ENCODE peak calls at places on chromosomes 6 and 20, in nine cellular contexts. One of them, this sample, is unnamed.

GRCh38 chr20:13858496-13859270 is 73.9 kb downstream of the NDUFAF5 start:
- DNase-seq in GM12865: no peak
- DNase-seq in uterus: no peak
- DNase-seq in Calu3: no peak
- DNase-seq in omental fat pad: no peak
- DNase-seq in heart right ventricle: no peak
- DNase-seq in body of pancreas: no peak
- DNase-seq in esophagus squamous epithelium: no peak
- DNase-seq in nephron progenitor cell: no peak
- DNase-seq in this sample: no peak

GRCh38 chr6:168155821-168156741 is 77.1 kb upstream of the FRMD1 start:
- DNase-seq in GM12865: no peak
- DNase-seq in uterus: no peak
- DNase-seq in Calu3: no peak
- DNase-seq in omental fat pad: no peak
- DNase-seq in heart right ventricle: no peak
- DNase-seq in body of pancreas: no peak
- DNase-seq in esophagus squamous epithelium: no peak
- DNase-seq in nephron progenitor cell: no peak
- DNase-seq in this sample: no peak

GRCh38 chr6:21003780-21004541 is 469.7 kb downstream of the CDKAL1 start:
- DNase-seq in GM12865: peak
- DNase-seq in uterus: no peak
- DNase-seq in Calu3: peak
- DNase-seq in omental fat pad: no peak
- DNase-seq in heart right ventricle: no peak
- DNase-seq in body of pancreas: peak
- DNase-seq in esophagus squamous epithelium: no peak
- DNase-seq in nephron progenitor cell: no peak
- DNase-seq in this sample: peak

GRCh38 chr6:108353853-108354252 is 59.0 kb downstream of the AFG1L start:
- DNase-seq in GM12865: no peak
- DNase-seq in uterus: no peak
- DNase-seq in Calu3: no peak
- DNase-seq in omental fat pad: no peak
- DNase-seq in heart right ventricle: no peak
- DNase-seq in body of pancreas: no peak
- DNase-seq in esophagus squamous epithelium: no peak
- DNase-seq in nephron progenitor cell: no peak
- DNase-seq in this sample: no peak

GRCh38 chr20:45049904-45050471 is 50.9 kb downstream of the KCNS1 start:
- DNase-seq in GM12865: peak
- DNase-seq in uterus: no peak
- DNase-seq in Calu3: no peak
- DNase-seq in omental fat pad: no peak
- DNase-seq in heart right ventricle: no peak
- DNase-seq in body of pancreas: no peak
- DNase-seq in esophagus squamous epithelium: no peak
- DNase-seq in nephron progenitor cell: no peak
- DNase-seq in this sample: no peak

GRCh38 chr20:23606652-23607049 is 934 bp upstream of the CST9 start:
- DNase-seq in GM12865: peak
- DNase-seq in uterus: peak
- DNase-seq in Calu3: peak
- DNase-seq in omental fat pad: peak
- DNase-seq in heart right ventricle: peak
- DNase-seq in body of pancreas: peak
- DNase-seq in esophagus squamous epithelium: no peak
- DNase-seq in nephron progenitor cell: peak
- DNase-seq in this sample: peak

GRCh38 chr20:63706852-63707557 is 771 bp downstream of the ARFRP1 start:
- DNase-seq in GM12865: peak
- DNase-seq in uterus: peak
- DNase-seq in Calu3: peak
- DNase-seq in omental fat pad: no peak
- DNase-seq in heart right ventricle: peak
- DNase-seq in body of pancreas: peak
- DNase-seq in esophagus squamous epithelium: no peak
- DNase-seq in nephron progenitor cell: peak
- DNase-seq in this sample: peak

GRCh38 chr20:35013421-35014411 is 58.0 kb downstream of the MYH7B start:
- DNase-seq in GM12865: no peak
- DNase-seq in uterus: no peak
- DNase-seq in Calu3: no peak
- DNase-seq in omental fat pad: no peak
- DNase-seq in heart right ventricle: no peak
- DNase-seq in body of pancreas: no peak
- DNase-seq in esophagus squamous epithelium: no peak
- DNase-seq in nephron progenitor cell: no peak
- DNase-seq in this sample: no peak

GRCh38 chr6:111087106-111087835 is at the start of gene SLC16A10:
- DNase-seq in GM12865: peak
- DNase-seq in uterus: peak
- DNase-seq in Calu3: peak
- DNase-seq in omental fat pad: peak
- DNase-seq in heart right ventricle: peak
- DNase-seq in body of pancreas: peak
- DNase-seq in esophagus squamous epithelium: no peak
- DNase-seq in nephron progenitor cell: peak
- DNase-seq in this sample: peak

GRCh38 chr6:129500958-129501381 is 209.0 kb downstream of the ARHGAP18 start:
- DNase-seq in GM12865: no peak
- DNase-seq in uterus: no peak
- DNase-seq in Calu3: no peak
- DNase-seq in omental fat pad: no peak
- DNase-seq in heart right ventricle: no peak
- DNase-seq in body of pancreas: no peak
- DNase-seq in esophagus squamous epithelium: no peak
- DNase-seq in nephron progenitor cell: no peak
- DNase-seq in this sample: no peak

GRCh38 chr6:10237284-10238043 is 177.4 kb downstream of the TFAP2A start:
- DNase-seq in GM12865: no peak
- DNase-seq in uterus: no peak
- DNase-seq in Calu3: peak
- DNase-seq in omental fat pad: no peak
- DNase-seq in heart right ventricle: no peak
- DNase-seq in body of pancreas: no peak
- DNase-seq in esophagus squamous epithelium: no peak
- DNase-seq in nephron progenitor cell: no peak
- DNase-seq in this sample: no peak

GRCh38 chr6:106411643-106412200 is 51.2 kb downstream of the CRYBG1 start:
- DNase-seq in GM12865: peak
- DNase-seq in uterus: no peak
- DNase-seq in Calu3: peak
- DNase-seq in omental fat pad: no peak
- DNase-seq in heart right ventricle: no peak
- DNase-seq in body of pancreas: peak
- DNase-seq in esophagus squamous epithelium: no peak
- DNase-seq in nephron progenitor cell: no peak
- DNase-seq in this sample: no peak

GRCh38 chr6:82365011-82365751 is 1.6 kb downstream of the TPBG start:
- DNase-seq in GM12865: peak
- DNase-seq in uterus: peak
- DNase-seq in Calu3: peak
- DNase-seq in omental fat pad: no peak
- DNase-seq in heart right ventricle: peak
- DNase-seq in body of pancreas: peak
- DNase-seq in esophagus squamous epithelium: no peak
- DNase-seq in nephron progenitor cell: peak
- DNase-seq in this sample: peak

GRCh38 chr20:15902493-15902892 is 670.8 kb downstream of the KIF16B start:
- DNase-seq in GM12865: peak
- DNase-seq in uterus: no peak
- DNase-seq in Calu3: peak
- DNase-seq in omental fat pad: no peak
- DNase-seq in heart right ventricle: no peak
- DNase-seq in body of pancreas: no peak
- DNase-seq in esophagus squamous epithelium: no peak
- DNase-seq in nephron progenitor cell: peak
- DNase-seq in this sample: no peak

GRCh38 chr6:127013865-127014264 is 104.6 kb upstream of the RSPO3 start:
- DNase-seq in GM12865: no peak
- DNase-seq in uterus: no peak
- DNase-seq in Calu3: no peak
- DNase-seq in omental fat pad: no peak
- DNase-seq in heart right ventricle: no peak
- DNase-seq in body of pancreas: no peak
- DNase-seq in esophagus squamous epithelium: no peak
- DNase-seq in nephron progenitor cell: no peak
- DNase-seq in this sample: no peak

GRCh38 chr6:1497593-1498105 is 108.3 kb downstream of the FOXF2 start:
- DNase-seq in GM12865: no peak
- DNase-seq in uterus: no peak
- DNase-seq in Calu3: no peak
- DNase-seq in omental fat pad: no peak
- DNase-seq in heart right ventricle: peak
- DNase-seq in body of pancreas: no peak
- DNase-seq in esophagus squamous epithelium: no peak
- DNase-seq in nephron progenitor cell: no peak
- DNase-seq in this sample: no peak

GRCh38 chr20:63531686-63532448 is 5.3 kb downstream of the PTK6 start:
- DNase-seq in GM12865: no peak
- DNase-seq in uterus: no peak
- DNase-seq in Calu3: no peak
- DNase-seq in omental fat pad: no peak
- DNase-seq in heart right ventricle: no peak
- DNase-seq in body of pancreas: no peak
- DNase-seq in esophagus squamous epithelium: no peak
- DNase-seq in nephron progenitor cell: no peak
- DNase-seq in this sample: no peak

DNA sequence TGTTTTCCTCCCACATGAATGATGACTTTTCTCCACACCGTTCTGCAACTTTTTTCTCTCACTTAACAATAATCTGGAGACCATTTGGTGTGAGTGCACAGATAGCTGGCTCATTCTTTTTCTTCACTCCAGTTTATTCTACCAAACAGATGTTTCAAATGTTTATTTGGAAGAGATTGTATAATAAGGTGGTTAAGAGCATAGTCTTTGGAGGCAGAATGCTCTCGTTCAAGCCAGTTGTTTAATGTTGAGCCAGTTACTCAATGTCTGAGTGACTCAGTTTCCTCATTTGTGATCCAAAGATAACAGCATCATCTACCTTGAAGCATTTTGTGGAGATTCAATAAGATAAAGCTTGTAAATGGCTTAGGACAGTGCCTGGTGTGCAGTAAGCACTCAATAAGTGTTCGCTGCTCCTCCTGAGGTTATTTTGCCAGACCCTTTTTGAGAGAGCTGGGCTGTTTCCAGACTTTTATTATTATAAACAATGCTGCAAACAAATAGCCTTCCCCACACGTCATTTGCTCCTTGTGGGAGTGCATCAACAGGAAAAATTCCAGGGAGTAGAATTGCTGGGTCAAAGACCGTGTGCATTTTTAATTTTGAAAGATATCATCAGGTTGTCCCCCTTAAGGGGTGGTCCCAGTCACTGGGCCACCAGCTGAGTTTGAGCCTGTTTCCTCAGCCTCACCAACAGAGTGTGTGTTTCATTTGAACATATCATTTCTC is 70.6 kb downstream of the VEGFA start:
- DNase-seq in GM12865: no peak
- DNase-seq in uterus: no peak
- DNase-seq in Calu3: no peak
- DNase-seq in omental fat pad: no peak
- DNase-seq in heart right ventricle: no peak
- DNase-seq in body of pancreas: no peak
- DNase-seq in esophagus squamous epithelium: no peak
- DNase-seq in nephron progenitor cell: no peak
- DNase-seq in this sample: no peak
- TF ChIP-seq CTCF in GM12865: no peak
- TF ChIP-seq CTCF in uterus: no peak
- TF ChIP-seq CTCF in Calu3: no peak
- TF ChIP-seq CTCF in omental fat pad: no peak
- TF ChIP-seq CTCF in heart right ventricle: no peak
- TF ChIP-seq CTCF in body of pancreas: no peak
- TF ChIP-seq CTCF in esophagus squamous epithelium: no peak
- TF ChIP-seq CTCF in nephron progenitor cell: no peak
- TF ChIP-seq CTCF in this sample: no peak

DNA sequence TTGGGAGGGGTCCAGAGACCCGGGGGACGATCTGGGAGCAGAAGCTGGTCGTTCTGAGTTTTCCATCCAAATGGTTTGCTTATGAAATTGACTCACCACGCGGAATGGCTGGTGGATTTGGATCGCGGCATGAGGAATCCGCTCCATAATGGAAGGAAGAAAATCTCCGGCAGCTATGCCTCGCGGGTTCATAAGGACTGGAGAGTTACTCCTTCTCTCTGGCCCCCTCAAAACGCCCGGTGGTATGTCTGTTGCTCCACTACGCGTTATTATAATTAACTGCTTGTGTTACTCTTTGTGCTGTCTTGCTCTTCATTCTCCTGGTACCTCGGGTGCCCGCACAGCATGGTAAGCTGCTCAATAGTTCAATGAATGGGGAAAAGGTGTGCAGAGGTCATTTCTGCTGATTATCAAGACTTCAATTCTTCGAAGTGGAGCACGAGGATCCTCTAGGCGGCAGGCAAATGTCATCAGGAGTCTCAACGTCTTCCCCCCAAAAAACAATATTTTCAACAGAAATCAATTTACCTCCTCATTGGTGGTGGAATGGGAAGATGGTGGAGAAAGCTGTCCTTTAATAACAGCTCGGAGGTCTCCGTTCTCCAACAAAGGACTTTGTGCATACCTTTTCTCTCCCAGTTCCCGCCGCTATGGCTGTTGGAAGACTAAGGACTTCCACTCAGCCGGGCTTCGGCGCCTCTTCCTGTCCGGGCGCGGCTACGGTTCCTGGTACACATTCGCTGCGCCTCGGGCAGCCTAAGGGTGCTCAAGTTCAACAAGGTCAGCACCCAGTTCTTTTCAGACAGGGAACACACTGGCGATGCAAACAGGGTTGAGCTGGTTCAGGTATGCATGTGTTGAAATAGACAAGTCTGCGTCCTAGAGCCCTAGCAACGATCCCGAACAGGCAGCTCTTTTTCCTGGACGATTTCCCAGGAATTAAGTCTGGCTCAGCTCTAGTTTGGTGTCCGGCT is 9.2 kb upstream of the PRSS16 start:
- DNase-seq in GM12865: peak
- DNase-seq in uterus: no peak
- DNase-seq in Calu3: peak
- DNase-seq in omental fat pad: no peak
- DNase-seq in heart right ventricle: no peak
- DNase-seq in body of pancreas: no peak
- DNase-seq in esophagus squamous epithelium: no peak
- DNase-seq in nephron progenitor cell: no peak
- DNase-seq in this sample: no peak
- TF ChIP-seq CTCF in GM12865: no peak
- TF ChIP-seq CTCF in uterus: no peak
- TF ChIP-seq CTCF in Calu3: no peak
- TF ChIP-seq CTCF in omental fat pad: no peak
- TF ChIP-seq CTCF in heart right ventricle: no peak
- TF ChIP-seq CTCF in body of pancreas: no peak
- TF ChIP-seq CTCF in esophagus squamous epithelium: no peak
- TF ChIP-seq CTCF in nephron progenitor cell: no peak
- TF ChIP-seq CTCF in this sample: peak

GRCh38 chr20:39829255-39829654 is 859.8 kb downstream of the MAFB start:
- DNase-seq in GM12865: peak
- DNase-seq in uterus: no peak
- DNase-seq in Calu3: no peak
- DNase-seq in omental fat pad: no peak
- DNase-seq in heart right ventricle: peak
- DNase-seq in body of pancreas: no peak
- DNase-seq in esophagus squamous epithelium: no peak
- DNase-seq in nephron progenitor cell: peak
- DNase-seq in this sample: no peak
- TF ChIP-seq CTCF in GM12865: peak
- TF ChIP-seq CTCF in uterus: no peak
- TF ChIP-seq CTCF in Calu3: no peak
- TF ChIP-seq CTCF in omental fat pad: no peak
- TF ChIP-seq CTCF in heart right ventricle: peak
- TF ChIP-seq CTCF in body of pancreas: no peak
- TF ChIP-seq CTCF in esophagus squamous epithelium: peak
- TF ChIP-seq CTCF in nephron progenitor cell: peak
- TF ChIP-seq CTCF in this sample: peak

GRCh38 chr6:57313711-57314471 is 3.5 kb upstream of the PRIM2 start:
- DNase-seq in GM12865: no peak
- DNase-seq in uterus: peak
- DNase-seq in Calu3: peak
- DNase-seq in omental fat pad: no peak
- DNase-seq in heart right ventricle: no peak
- DNase-seq in body of pancreas: no peak
- DNase-seq in esophagus squamous epithelium: no peak
- DNase-seq in nephron progenitor cell: no peak
- DNase-seq in this sample: no peak
- TF ChIP-seq CTCF in GM12865: no peak
- TF ChIP-seq CTCF in uterus: no peak
- TF ChIP-seq CTCF in Calu3: no peak
- TF ChIP-seq CTCF in omental fat pad: no peak
- TF ChIP-seq CTCF in heart right ventricle: no peak
- TF ChIP-seq CTCF in body of pancreas: no peak
- TF ChIP-seq CTCF in esophagus squamous epithelium: no peak
- TF ChIP-seq CTCF in nephron progenitor cell: no peak
- TF ChIP-seq CTCF in this sample: no peak